ENCODE peak calls at places on chromosomes 4 and X, in four cellular contexts. G is NCI-H1092, H is left kidney, Z is NCI-H1105. S is an unnamed sample.

GRCh38 chrX:1661048-1661921 is 46.4 kb downstream of the ASMT start:
- DNase-seq in G (no peak), H (peak), Z (no peak), S (no peak)

GRCh38 chr4:16794816-16795445 is 103.5 kb downstream of the LDB2 start:
- DNase-seq in G (no peak), H (peak), Z (no peak), S (peak)

GRCh38 chr4:1718095-1718850 is 2.9 kb downstream of the TMEM129 start:
- DNase-seq in G (no peak), H (no peak), Z (no peak), S (no peak)

GRCh38 chrX:154800508-154801207 is 4.6 kb downstream of the MPP1 start:
- DNase-seq in G (peak), H (no peak), Z (no peak), S (peak)

GRCh38 chrX:136168929-136169735 is 21.8 kb downstream of the FHL1 start:
- DNase-seq in G (no peak), H (peak), Z (peak), S (no peak)

GRCh38 chr4:180790471-180790870 is 1452.7 kb upstream of the TENM3 start:
- DNase-seq in G (no peak), H (no peak), Z (no peak), S (no peak)

GRCh38 chr4:152115794-152116193 is 355.0 kb upstream of the GATB start:
- DNase-seq in G (no peak), H (no peak), Z (no peak), S (no peak)

GRCh38 chr4:74056114-74056857 is 17.8 kb upstream of the CXCL3 start:
- DNase-seq in G (no peak), H (no peak), Z (no peak), S (no peak)

GRCh38 chr4:172770787-172771186 is 397.8 kb upstream of the GALNT7 start:
- DNase-seq in G (no peak), H (no peak), Z (no peak), S (no peak)

GRCh38 chrX:23902419-23902818 is 5.3 kb downstream of the APOO start:
- DNase-seq in G (no peak), H (peak), Z (peak), S (peak)

S was measured in SHP77.